ENCODE peak calls at places on chromosomes 13 and 19, in seven cellular contexts. M, L, J, N, V, Y and Z are unnamed samples.

GRCh38 chr19:55321466-55321865 is 3.7 kb downstream of the TMEM150B start:
- DNase-seq in J (no peak), V (no peak), Y (no peak), L (no peak), N (no peak), M (no peak), Z (no peak)

GRCh38 chr19:49592486-49593232 is 1.7 kb downstream of the PRR12 start:
- DNase-seq in N (peak), Y (peak), L (no peak), M (peak), V (peak), J (no peak), Z (peak)

GRCh38 chr13:47480121-47480520 is 521.0 kb downstream of the SUCLA2 start:
- DNase-seq in Y (peak), J (no peak), L (no peak), N (no peak), V (no peak), M (no peak), Z (peak)

GRCh38 chr19:48239582-48240141 is 16.1 kb downstream of the CARD8 start:
- DNase-seq in J (no peak), V (no peak), N (no peak), M (no peak), Y (peak), L (no peak), Z (peak)

GRCh38 chr19:31418692-31419430 is 69.6 kb upstream of the TSHZ3 start:
- DNase-seq in J (no peak), N (no peak), M (no peak), V (peak), Y (no peak), L (no peak), Z (no peak)

GRCh38 chr13:34419025-34419424 is 523.0 kb upstream of the NBEA start:
- DNase-seq in N (no peak), J (no peak), M (no peak), L (peak), V (no peak), Y (peak), Z (no peak)

GRCh38 chr19:47598407-47599349 is 10.3 kb upstream of the BICRA start:
- DNase-seq in Y (peak), M (peak), L (no peak), N (no peak), V (peak), J (no peak), Z (peak)

GRCh38 chr19:31821346-31821745 is 472.1 kb upstream of the TSHZ3 start:
- DNase-seq in V (no peak), N (no peak), Y (no peak), L (no peak), M (no peak), J (no peak), Z (no peak)

GRCh38 chr13:97540696-97541095 is 106.7 kb downstream of the RAP2A start:
- DNase-seq in V (no peak), N (no peak), M (no peak), J (no peak), L (peak), Y (no peak), Z (no peak)

GRCh38 chr13:113586661-113587479 is 2.3 kb downstream of the TFDP1 start:
- DNase-seq in N (peak), L (no peak), J (no peak), V (no peak), Y (no peak), M (no peak), Z (no peak)

GRCh38 chr19:35206379-35206778 is 22.2 kb downstream of the FAM187B start:
- DNase-seq in V (no peak), N (peak), M (no peak), J (peak), L (no peak), Y (no peak), Z (no peak)

GRCh38 chr13:33144358-33144784 is 128.1 kb downstream of the KL start:
- DNase-seq in Y (no peak), L (no peak), M (no peak), N (no peak), J (no peak), V (no peak), Z (no peak)

GRCh38 chr13:49731766-49732165 is 40.5 kb upstream of the EBPL start:
- DNase-seq in M (no peak), J (no peak), N (no peak), Y (peak), L (no peak), V (no peak), Z (peak)

GRCh38 chr13:113802761-113803160 is 43.7 kb downstream of the TMEM255B start:
- DNase-seq in M (no peak), V (peak), L (no peak), Y (no peak), N (no peak), J (no peak), Z (no peak)

GRCh38 chr13:41588899-41589298 is 131.5 kb downstream of the RGCC start:
- DNase-seq in M (peak), V (no peak), J (no peak), N (peak), Y (peak), L (no peak), Z (peak)

GRCh38 chr19:20414133-20414532 is 151.4 kb downstream of the ZNF737 start:
- DNase-seq in J (no peak), L (no peak), N (no peak), Y (no peak), M (no peak), V (no peak), Z (no peak)

GRCh38 chr19:30070970-30071632 is 129.1 kb downstream of the URI1 start:
- DNase-seq in J (no peak), Y (no peak), L (no peak), N (no peak), M (no peak), V (no peak), Z (no peak)

GRCh38 chr13:41428155-41428554 is 29.2 kb upstream of the RGCC start:
- DNase-seq in Y (no peak), L (no peak), J (no peak), V (peak), M (no peak), N (peak), Z (peak)

GRCh38 chr13:99173606-99174005 is 27.0 kb upstream of the UBAC2 start:
- DNase-seq in J (no peak), V (no peak), M (no peak), Y (no peak), N (no peak), L (no peak), Z (no peak)

GRCh38 chr19:42965204-42965603 is 28.2 kb upstream of the PSG7 start:
- DNase-seq in M (no peak), N (no peak), Y (peak), L (no peak), V (no peak), J (no peak), Z (peak)

GRCh38 chr19:53132231-53132991 is at the start of gene ZNF415:
- DNase-seq in M (peak), J (no peak), Y (peak), N (peak), L (peak), V (peak), Z (peak)

GRCh38 chr19:4556574-4557185 is 2.8 kb downstream of the SEMA6B start:
- DNase-seq in V (peak), M (peak), J (no peak), N (no peak), Y (peak), L (no peak), Z (peak)

GRCh38 chr13:83221813-83222241 is 660.4 kb downstream of the SLITRK1 start:
- DNase-seq in L (no peak), Y (peak), M (no peak), V (no peak), N (no peak), J (no peak), Z (peak)